ENCODE peak calls at places on chromosomes 2 and 18, in four cellular contexts. One of them, this sample, is unnamed.

GRCh38 chr18:58015045-58015444 is 29.0 kb upstream of the NEDD4L start:
- DNase-seq in CD4-positive, alpha-beta memory T cell: no peak
- DNase-seq in neural progenitor cell: no peak
- DNase-seq in MM.1S: peak; percentile 32
- DNase-seq in this sample: no peak

GRCh38 chr2:224832207-224832606 is 116.0 kb upstream of the CCDC195 start:
- DNase-seq in MM.1S: no peak
- DNase-seq in CD4-positive, alpha-beta memory T cell: no peak
- DNase-seq in neural progenitor cell: no peak
- DNase-seq in this sample: no peak

GRCh38 chr2:53770264-53770663 is 2.7 kb downstream of the CHAC2 start:
- DNase-seq in MM.1S: no peak
- DNase-seq in neural progenitor cell: no peak
- DNase-seq in CD4-positive, alpha-beta memory T cell: no peak
- DNase-seq in this sample: no peak

GRCh38 chr18:75344161-75344560 is 83.3 kb downstream of the SMIM21 start:
- DNase-seq in MM.1S: no peak
- DNase-seq in neural progenitor cell: no peak
- DNase-seq in CD4-positive, alpha-beta memory T cell: no peak
- DNase-seq in this sample: no peak

GRCh38 chr18:11998182-11998581 is 16.9 kb downstream of the IMPA2 start:
- DNase-seq in MM.1S: no peak
- DNase-seq in CD4-positive, alpha-beta memory T cell: no peak
- DNase-seq in neural progenitor cell: peak; percentile 15
- DNase-seq in this sample: no peak

GRCh38 chr2:143426296-143426695 is 297.1 kb downstream of the ARHGAP15 start:
- DNase-seq in MM.1S: no peak
- DNase-seq in CD4-positive, alpha-beta memory T cell: no peak
- DNase-seq in neural progenitor cell: no peak
- DNase-seq in this sample: no peak

GRCh38 chr2:54574107-54574859 is 118.2 kb downstream of the SPTBN1 start:
- DNase-seq in MM.1S: no peak
- DNase-seq in neural progenitor cell: no peak
- DNase-seq in CD4-positive, alpha-beta memory T cell: peak; percentile 98
- DNase-seq in this sample: peak; percentile 40

GRCh38 chr2:133809485-133809884 is 241.2 kb upstream of the NCKAP5 start:
- DNase-seq in neural progenitor cell: no peak
- DNase-seq in CD4-positive, alpha-beta memory T cell: no peak
- DNase-seq in MM.1S: no peak
- DNase-seq in this sample: no peak

GRCh38 chr18:41266616-41267015 is 688.4 kb upstream of the PIK3C3 start:
- DNase-seq in neural progenitor cell: no peak
- DNase-seq in MM.1S: no peak
- DNase-seq in CD4-positive, alpha-beta memory T cell: no peak
- DNase-seq in this sample: no peak

GRCh38 chr2:46098606-46099005 is 198.6 kb upstream of the EPAS1 start:
- DNase-seq in neural progenitor cell: no peak
- DNase-seq in CD4-positive, alpha-beta memory T cell: no peak
- DNase-seq in MM.1S: no peak
- DNase-seq in this sample: no peak

GRCh38 chr2:119208791-119209203 is 14.8 kb upstream of the STEAP3 start:
- DNase-seq in CD4-positive, alpha-beta memory T cell: no peak
- DNase-seq in neural progenitor cell: no peak
- DNase-seq in MM.1S: no peak
- DNase-seq in this sample: no peak

GRCh38 chr2:128315829-128316776 is 2.6 kb downstream of the HS6ST1 start:
- DNase-seq in neural progenitor cell: no peak
- DNase-seq in MM.1S: no peak
- DNase-seq in CD4-positive, alpha-beta memory T cell: peak; percentile 38
- DNase-seq in this sample: no peak

GRCh38 chr2:237190958-237191692 is 105.4 kb downstream of the COPS8 start:
- DNase-seq in neural progenitor cell: no peak
- DNase-seq in CD4-positive, alpha-beta memory T cell: no peak
- DNase-seq in MM.1S: no peak
- DNase-seq in this sample: no peak
- H3K27ac ChIP-seq in neural progenitor cell: no peak overlapping the region
- H3K27ac ChIP-seq in CD4-positive, alpha-beta memory T cell: no peak overlapping the region
- H3K27ac ChIP-seq in MM.1S: no peak overlapping the region
- H3K27ac ChIP-seq in this sample: no peak overlapping the region

GRCh38 chr2:20624884-20625485 is 25.9 kb downstream of the HS1BP3 start:
- DNase-seq in MM.1S: no peak
- DNase-seq in neural progenitor cell: no peak
- DNase-seq in CD4-positive, alpha-beta memory T cell: no peak
- DNase-seq in this sample: no peak

GRCh38 chr2:20625491-20625919 is 25.4 kb downstream of the HS1BP3 start:
- DNase-seq in MM.1S: no peak
- DNase-seq in CD4-positive, alpha-beta memory T cell: no peak
- DNase-seq in neural progenitor cell: no peak
- DNase-seq in this sample: no peak

GRCh38 chr2:20627712-20628380 is 23.1 kb downstream of the HS1BP3 start:
- DNase-seq in CD4-positive, alpha-beta memory T cell: no peak
- DNase-seq in neural progenitor cell: no peak
- DNase-seq in MM.1S: no peak
- DNase-seq in this sample: no peak

GRCh38 chr2:20626698-20627471 is 24.0 kb downstream of the HS1BP3 start:
- DNase-seq in neural progenitor cell: no peak
- DNase-seq in CD4-positive, alpha-beta memory T cell: no peak
- DNase-seq in MM.1S: no peak
- DNase-seq in this sample: no peak

DNA sequence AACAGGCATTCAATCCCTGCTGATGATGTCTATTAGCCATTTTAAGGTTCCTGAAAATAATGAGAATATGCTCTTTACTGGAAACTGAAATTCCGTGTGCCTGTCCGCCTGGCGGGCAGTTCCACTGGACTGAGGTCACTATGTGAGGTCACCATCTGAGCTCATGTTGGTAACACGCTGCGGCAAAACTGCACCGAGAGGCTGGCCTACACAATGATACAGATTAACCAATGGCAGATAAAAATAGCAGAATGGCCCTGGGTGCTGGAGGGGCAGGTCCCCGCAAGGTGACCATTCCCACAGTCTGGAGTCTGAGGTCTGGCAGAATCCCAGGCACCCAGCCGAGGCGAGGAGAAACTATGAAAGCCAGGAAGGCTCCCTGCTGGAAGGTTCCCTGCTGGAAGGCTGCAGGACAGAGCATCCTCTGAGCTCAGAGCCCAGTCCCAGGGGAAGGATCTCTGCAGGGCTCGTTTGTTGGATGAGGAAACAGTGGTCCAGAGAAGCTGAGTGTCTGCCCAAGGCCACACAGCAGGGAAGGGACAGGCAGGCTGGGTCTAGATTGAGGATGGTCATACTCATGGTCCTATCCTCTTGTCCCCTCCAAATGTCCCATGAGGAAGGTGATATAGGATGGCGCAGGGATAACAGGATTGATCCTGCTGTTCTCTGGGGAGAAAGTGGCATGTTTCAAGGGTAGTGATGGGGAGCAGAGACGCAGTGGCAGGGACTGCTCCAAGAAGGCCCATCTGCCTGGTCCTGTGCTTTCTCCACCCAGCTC is 24.8 kb downstream of the HS1BP3 start:
- DNase-seq in neural progenitor cell: no peak
- DNase-seq in MM.1S: no peak
- DNase-seq in CD4-positive, alpha-beta memory T cell: no peak
- DNase-seq in this sample: no peak
- H3K36me3 ChIP-seq in neural progenitor cell: no peaks in the 10 kb centered on the region
- H3K36me3 ChIP-seq in MM.1S: no peaks in the 10 kb centered on the region
- H3K36me3 ChIP-seq in CD4-positive, alpha-beta memory T cell: peaks cover 26% of the 10 kb centered on the region
- H3K36me3 ChIP-seq in this sample: no peaks in the 10 kb centered on the region

GRCh38 chr2:110990440-110990839 is 130.3 kb upstream of the BCL2L11 start:
- DNase-seq in CD4-positive, alpha-beta memory T cell: no peak
- DNase-seq in MM.1S: no peak
- DNase-seq in neural progenitor cell: no peak
- DNase-seq in this sample: no peak

GRCh38 chr2:110993557-110994231 is 127.0 kb upstream of the BCL2L11 start:
- DNase-seq in neural progenitor cell: no peak
- DNase-seq in MM.1S: no peak
- DNase-seq in CD4-positive, alpha-beta memory T cell: no peak
- DNase-seq in this sample: peak; percentile 17

GRCh38 chr2:110994250-110994961 is 126.3 kb upstream of the BCL2L11 start:
- DNase-seq in MM.1S: no peak
- DNase-seq in CD4-positive, alpha-beta memory T cell: no peak
- DNase-seq in neural progenitor cell: no peak
- DNase-seq in this sample: peak; percentile 21

GRCh38 chr2:110992886-110993285 is 127.8 kb upstream of the BCL2L11 start:
- DNase-seq in MM.1S: no peak
- DNase-seq in neural progenitor cell: no peak
- DNase-seq in CD4-positive, alpha-beta memory T cell: no peak
- DNase-seq in this sample: no peak

DNA sequence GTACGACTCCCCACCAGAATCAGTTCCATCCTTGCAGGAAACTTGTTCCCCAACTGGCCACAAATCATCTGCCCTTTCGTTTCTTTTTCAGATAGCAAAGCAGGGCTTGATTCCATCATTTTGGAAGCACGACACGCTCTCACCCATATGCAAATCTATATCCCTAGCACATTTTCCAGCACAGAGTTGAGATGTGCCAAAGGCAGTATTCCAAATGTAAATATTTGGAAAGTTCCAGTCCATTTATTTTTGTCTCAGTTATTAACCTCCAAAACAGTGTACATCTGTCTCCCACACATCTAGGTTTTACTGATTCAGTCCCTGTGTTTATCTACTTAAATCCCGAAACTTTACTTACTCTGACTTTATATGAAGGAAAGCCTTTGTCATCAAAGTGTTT is 128.8 kb upstream of the BCL2L11 start:
- DNase-seq in CD4-positive, alpha-beta memory T cell: no peak
- DNase-seq in neural progenitor cell: no peak
- DNase-seq in MM.1S: no peak
- DNase-seq in this sample: no peak
- H3K27ac ChIP-seq in CD4-positive, alpha-beta memory T cell: no peak overlapping the region
- H3K27ac ChIP-seq in neural progenitor cell: no peak overlapping the region
- H3K27ac ChIP-seq in MM.1S: no peak overlapping the region
- H3K27ac ChIP-seq in this sample: no peak overlapping the region

DNA sequence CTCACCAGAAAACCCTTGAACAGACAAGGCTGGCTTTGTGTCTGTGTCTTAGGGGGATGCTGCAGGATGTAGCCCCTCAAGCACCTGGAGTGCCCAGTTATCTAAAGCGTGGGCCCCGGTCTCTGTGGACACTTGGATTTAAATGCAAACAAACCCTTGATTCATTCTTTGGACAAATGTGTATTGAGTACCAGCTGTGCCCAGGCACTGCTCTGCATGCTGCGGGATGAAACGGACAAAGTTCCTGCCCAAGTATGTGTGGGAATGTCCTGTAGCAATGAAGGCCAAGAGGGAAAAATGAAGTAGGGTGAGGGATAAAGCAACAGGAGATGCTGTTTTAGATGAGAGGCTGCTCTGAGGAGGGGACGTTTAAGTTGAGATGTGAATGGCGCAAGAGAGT is 53.9 kb downstream of the BOLA3 start:
- DNase-seq in MM.1S: no peak
- DNase-seq in neural progenitor cell: no peak
- DNase-seq in CD4-positive, alpha-beta memory T cell: no peak
- DNase-seq in this sample: no peak
- H3K36me3 ChIP-seq in MM.1S: no peaks in the 10 kb centered on the region
- H3K36me3 ChIP-seq in neural progenitor cell: no peaks in the 10 kb centered on the region
- H3K36me3 ChIP-seq in CD4-positive, alpha-beta memory T cell: peaks cover 60% of the 10 kb centered on the region
- H3K36me3 ChIP-seq in this sample: peaks cover 22% of the 10 kb centered on the region

DNA sequence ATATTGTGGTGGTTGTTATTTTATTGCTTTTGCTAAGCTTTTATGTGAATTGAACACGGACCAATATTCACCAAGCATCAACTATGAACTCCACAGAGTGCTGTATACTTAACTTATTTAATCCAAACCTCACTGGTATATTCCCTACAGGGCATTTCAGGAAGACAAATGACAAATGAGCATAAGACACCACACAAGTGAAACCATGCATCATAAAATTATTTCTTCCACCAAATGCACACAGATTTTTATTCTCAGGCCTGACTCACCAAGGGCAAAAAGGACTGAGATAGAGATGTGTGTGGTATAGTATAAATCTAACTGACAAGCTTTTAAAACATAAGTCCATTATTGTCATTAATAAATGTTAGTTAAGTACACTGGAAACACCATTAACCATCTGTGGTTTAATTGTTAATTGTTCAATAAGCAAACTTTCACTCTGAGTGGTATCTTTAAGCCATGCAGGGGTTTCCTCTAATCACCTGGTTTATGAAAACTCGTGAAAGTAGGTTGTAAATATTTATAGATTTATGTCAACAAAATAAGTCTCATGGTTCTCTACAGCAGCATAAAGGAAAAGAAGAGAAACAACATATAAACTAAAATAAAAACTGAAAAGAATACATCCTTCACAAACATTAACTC is 77.6 kb upstream of the CRIM1 start:
- DNase-seq in neural progenitor cell: no peak
- DNase-seq in CD4-positive, alpha-beta memory T cell: no peak
- DNase-seq in MM.1S: no peak
- DNase-seq in this sample: no peak
- H3K27ac ChIP-seq in neural progenitor cell: no peak overlapping the region
- H3K27ac ChIP-seq in CD4-positive, alpha-beta memory T cell: no peak overlapping the region
- H3K27ac ChIP-seq in MM.1S: no peak overlapping the region
- H3K27ac ChIP-seq in this sample: no peak overlapping the region

DNA sequence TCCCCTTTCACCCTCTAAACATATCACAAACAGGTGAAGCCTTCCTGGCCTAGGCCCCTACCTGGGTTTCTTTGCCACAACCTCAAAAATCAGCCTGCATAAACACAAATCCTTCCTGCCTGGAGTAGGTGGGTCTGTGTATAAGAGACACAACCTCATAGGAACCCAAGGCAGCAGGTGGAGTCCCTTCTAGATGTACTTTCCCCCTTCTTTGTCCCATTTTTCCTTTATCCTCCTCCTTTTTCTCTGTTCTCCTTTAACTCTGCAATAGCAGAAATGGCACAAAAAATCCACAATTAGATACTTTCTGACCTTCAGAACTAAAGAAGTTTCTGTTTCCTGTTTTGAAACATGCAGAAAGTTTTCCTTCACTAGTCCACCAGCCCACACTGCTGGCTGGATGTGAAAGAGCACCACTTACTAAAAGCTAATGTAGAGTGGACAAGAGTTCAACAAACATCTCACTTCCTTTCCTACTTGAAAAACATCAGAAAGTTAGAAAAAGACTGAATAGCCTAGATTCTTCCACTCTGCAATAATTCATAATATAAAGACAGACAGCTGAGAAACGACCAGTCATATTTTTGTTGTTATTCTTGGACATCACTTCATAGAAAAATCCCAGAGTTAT is 11.2 kb downstream of the SLC40A1 start:
- DNase-seq in MM.1S: peak; percentile 34
- DNase-seq in neural progenitor cell: no peak
- DNase-seq in CD4-positive, alpha-beta memory T cell: no peak
- DNase-seq in this sample: peak; percentile 35
- H3K36me3 ChIP-seq in MM.1S: no peaks in the 10 kb centered on the region
- H3K36me3 ChIP-seq in neural progenitor cell: no peaks in the 10 kb centered on the region
- H3K36me3 ChIP-seq in CD4-positive, alpha-beta memory T cell: peaks cover 10% of the 10 kb centered on the region
- H3K36me3 ChIP-seq in this sample: no peaks in the 10 kb centered on the region

GRCh38 chr18:48727685-48728084 is 188.9 kb downstream of the CTIF start:
- DNase-seq in neural progenitor cell: no peak
- DNase-seq in CD4-positive, alpha-beta memory T cell: no peak
- DNase-seq in MM.1S: no peak
- DNase-seq in this sample: no peak
- H3K27ac ChIP-seq in neural progenitor cell: no peak overlapping the region
- H3K27ac ChIP-seq in CD4-positive, alpha-beta memory T cell: no peak overlapping the region
- H3K27ac ChIP-seq in MM.1S: no peak overlapping the region
- H3K27ac ChIP-seq in this sample: no peak overlapping the region

DNA sequence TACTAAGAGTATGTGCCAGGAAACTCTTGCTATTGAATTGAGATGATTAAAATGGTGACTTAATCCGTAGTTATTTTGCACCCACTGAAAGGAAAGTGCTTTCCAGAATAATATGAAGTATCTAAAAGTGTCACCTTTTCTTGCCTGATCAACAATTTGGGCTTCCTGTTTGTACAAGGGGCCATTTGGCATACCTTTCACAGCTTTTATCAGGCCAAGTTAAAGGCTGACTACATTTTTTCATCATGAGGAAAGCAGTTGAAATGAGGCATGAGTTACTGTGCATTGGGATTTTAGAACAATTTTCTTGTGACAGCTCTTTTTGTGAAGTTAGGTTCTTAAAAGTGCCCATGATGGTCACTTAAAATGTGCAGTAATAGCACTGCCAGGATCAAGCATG is 11.2 kb downstream of the TSN start:
- DNase-seq in MM.1S: no peak
- DNase-seq in neural progenitor cell: no peak
- DNase-seq in CD4-positive, alpha-beta memory T cell: no peak
- DNase-seq in this sample: no peak
- H3K36me3 ChIP-seq in MM.1S: peaks cover 11% of the 10 kb centered on the region
- H3K36me3 ChIP-seq in neural progenitor cell: peaks cover 20% of the 10 kb centered on the region
- H3K36me3 ChIP-seq in CD4-positive, alpha-beta memory T cell: peaks cover 57% of the 10 kb centered on the region
- H3K36me3 ChIP-seq in this sample: peaks cover 40% of the 10 kb centered on the region

This sample was measured in cardiac muscle cell.